ENCODE peak calls at places on chromosome 17, in ten cellular contexts. S is endothelial cell; N is ACHN; V is activated naive CD8-positive, alpha-beta T cell treated with anti-CD3 and anti-CD28 coated beads for 36 hours; M is DMS 273 treated with DMSO at 0.1 percent for 48 hours; T is NCI-H2081; B is stomach; Q is ovary; O is NCI-H774; E is cardiac muscle cell. U is an unnamed sample.
A peak's percentile ranks its signal among the peaks of the same experiment; 100 is the strongest.

GRCh38 chr17:49260011-49260921 is 29.7 kb upstream of the PHOSPHO1 start:
- DNase-seq in M (no peak), N (peak; percentile 85), S (peak; percentile 65), O (no peak), E (peak; percentile 65), V (peak; percentile 62), T (peak; percentile 34), Q (peak; percentile 36), B (peak; percentile 49), U (no peak)

GRCh38 chr17:8140413-8141029 is 11.7 kb downstream of the PER1 start:
- DNase-seq in T (no peak), N (no peak), Q (peak; percentile 40), O (no peak), M (no peak), E (peak; percentile 64), V (no peak), B (no peak), S (no peak), U (no peak)

GRCh38 chr17:8949061-8949622 is 16.4 kb downstream of the PIK3R5 start:
- DNase-seq in T (no peak), N (no peak), V (no peak), Q (no peak), M (no peak), B (no peak), O (no peak), S (no peak), E (no peak), U (no peak)

GRCh38 chr17:72707881-72708280 is 384.6 kb downstream of the SLC39A11 start:
- DNase-seq in Q (no peak), E (no peak), O (no peak), M (no peak), V (no peak), T (no peak), S (no peak), N (no peak), B (no peak), U (no peak)

GRCh38 chr17:48471807-48472484 is 41.9 kb upstream of the SKAP1 start:
- DNase-seq in S (no peak), N (no peak), E (no peak), V (no peak), O (peak; percentile 64), Q (no peak), B (no peak), T (peak; percentile 63), M (no peak), U (no peak)

GRCh38 chr17:79192503-79193500 is 118.2 kb downstream of the ENGASE start:
- DNase-seq in S (peak; percentile 89), E (peak; percentile 90), O (no peak), Q (peak; percentile 40), B (no peak), M (no peak), V (peak; percentile 27), N (peak; percentile 64), T (no peak), U (no peak)

GRCh38 chr17:17028878-17029535 is 13.2 kb upstream of the MPRIP start:
- DNase-seq in Q (no peak), O (no peak), S (no peak), N (no peak), E (no peak), V (no peak), B (no peak), T (no peak), M (no peak), U (no peak)

GRCh38 chr17:35578929-35579448 is 618 bp upstream of the PEX12 start:
- DNase-seq in N (no peak), B (no peak), S (no peak), E (no peak), T (no peak), M (no peak), O (no peak), Q (no peak), V (no peak), U (no peak)

GRCh38 chr17:42409467-42410351 is 13.3 kb downstream of the CAVIN1 start:
- DNase-seq in Q (peak; percentile 56), E (no peak), N (peak; percentile 77), M (no peak), S (no peak), O (no peak), B (peak; percentile 40), V (no peak), T (no peak), U (no peak)

GRCh38 chr17:36593651-36594316 is 2.1 kb downstream of the DHRS11 start:
- DNase-seq in M (no peak), Q (no peak), O (no peak), V (no peak), B (no peak), T (no peak), N (no peak), E (no peak), S (no peak), U (no peak)

GRCh38 chr17:29059281-29059680 is 16.3 kb downstream of the PIPOX start:
- DNase-seq in B (no peak), E (no peak), T (no peak), V (no peak), O (peak; percentile 28), Q (no peak), S (no peak), N (peak; percentile 19), M (no peak), U (no peak)